ENCODE peak calls at places on chromosomes 11 and 22, in four cellular contexts. One of them, this sample, is unnamed.

GRCh38 chr11:75022289-75022688 is 33.6 kb downstream of the NEU3 start:
- DNase-seq in activated naive CD8-positive, alpha-beta T cell treated with anti-CD3 and anti-CD28 coated beads, Interleukin-2, amount 10 ng/mL, durations not matched to agents 7 days and 5 days: no peak
- DNase-seq in RWPE2: no peak
- DNase-seq in NCI-H1105: no peak
- DNase-seq in this sample: no peak

GRCh38 chr22:32661296-32661695 is 140.2 kb upstream of the TIMP3 start:
- DNase-seq in RWPE2: no peak
- DNase-seq in NCI-H1105: no peak
- DNase-seq in activated naive CD8-positive, alpha-beta T cell treated with anti-CD3 and anti-CD28 coated beads, Interleukin-2, amount 10 ng/mL, durations not matched to agents 7 days and 5 days: no peak
- DNase-seq in this sample: no peak

GRCh38 chr11:134340354-134340964 is 8.7 kb downstream of the GLB1L2 start:
- DNase-seq in NCI-H1105: peak; percentile 57
- DNase-seq in RWPE2: no peak
- DNase-seq in activated naive CD8-positive, alpha-beta T cell treated with anti-CD3 and anti-CD28 coated beads, Interleukin-2, amount 10 ng/mL, durations not matched to agents 7 days and 5 days: no peak
- DNase-seq in this sample: no peak

GRCh38 chr22:30636226-30637077 is 871 bp downstream of the SLC35E4 start:
- DNase-seq in activated naive CD8-positive, alpha-beta T cell treated with anti-CD3 and anti-CD28 coated beads, Interleukin-2, amount 10 ng/mL, durations not matched to agents 7 days and 5 days: peak; percentile 47
- DNase-seq in NCI-H1105: peak; percentile 19
- DNase-seq in RWPE2: no peak
- DNase-seq in this sample: no peak

GRCh38 chr11:97814325-97814959 is 1206.3 kb upstream of the CNTN5 start:
- DNase-seq in NCI-H1105: no peak
- DNase-seq in activated naive CD8-positive, alpha-beta T cell treated with anti-CD3 and anti-CD28 coated beads, Interleukin-2, amount 10 ng/mL, durations not matched to agents 7 days and 5 days: no peak
- DNase-seq in RWPE2: no peak
- DNase-seq in this sample: no peak

GRCh38 chr11:47863189-47863892 is 15.2 kb upstream of the NUP160 start:
- DNase-seq in NCI-H1105: no peak
- DNase-seq in RWPE2: no peak
- DNase-seq in activated naive CD8-positive, alpha-beta T cell treated with anti-CD3 and anti-CD28 coated beads, Interleukin-2, amount 10 ng/mL, durations not matched to agents 7 days and 5 days: no peak
- DNase-seq in this sample: no peak

GRCh38 chr11:34052608-34053160 is 1.2 kb downstream of the CAPRIN1 start:
- DNase-seq in RWPE2: no peak
- DNase-seq in NCI-H1105: peak; percentile 10
- DNase-seq in activated naive CD8-positive, alpha-beta T cell treated with anti-CD3 and anti-CD28 coated beads, Interleukin-2, amount 10 ng/mL, durations not matched to agents 7 days and 5 days: peak; percentile 59
- DNase-seq in this sample: peak; percentile 13

GRCh38 chr11:121557348-121557747 is 104.6 kb upstream of the SORL1-AS1 start:
- DNase-seq in NCI-H1105: no peak
- DNase-seq in RWPE2: no peak
- DNase-seq in activated naive CD8-positive, alpha-beta T cell treated with anti-CD3 and anti-CD28 coated beads, Interleukin-2, amount 10 ng/mL, durations not matched to agents 7 days and 5 days: no peak
- DNase-seq in this sample: no peak

GRCh38 chr11:1002091-1002984 is 34.2 kb downstream of the MUC6 start:
- DNase-seq in activated naive CD8-positive, alpha-beta T cell treated with anti-CD3 and anti-CD28 coated beads, Interleukin-2, amount 10 ng/mL, durations not matched to agents 7 days and 5 days: no peak
- DNase-seq in RWPE2: no peak
- DNase-seq in NCI-H1105: no peak
- DNase-seq in this sample: no peak

GRCh38 chr11:120091701-120092100 is 46.2 kb downstream of the TRIM29 start:
- DNase-seq in activated naive CD8-positive, alpha-beta T cell treated with anti-CD3 and anti-CD28 coated beads, Interleukin-2, amount 10 ng/mL, durations not matched to agents 7 days and 5 days: no peak
- DNase-seq in RWPE2: no peak
- DNase-seq in NCI-H1105: no peak
- DNase-seq in this sample: no peak

GRCh38 chr11:57900315-57900714 is 123.4 kb upstream of the OR9Q1 start:
- DNase-seq in NCI-H1105: no peak
- DNase-seq in activated naive CD8-positive, alpha-beta T cell treated with anti-CD3 and anti-CD28 coated beads, Interleukin-2, amount 10 ng/mL, durations not matched to agents 7 days and 5 days: no peak
- DNase-seq in RWPE2: no peak
- DNase-seq in this sample: no peak

GRCh38 chr22:29816980-29817379 is 21.1 kb downstream of the ASCC2 start:
- DNase-seq in activated naive CD8-positive, alpha-beta T cell treated with anti-CD3 and anti-CD28 coated beads, Interleukin-2, amount 10 ng/mL, durations not matched to agents 7 days and 5 days: no peak
- DNase-seq in NCI-H1105: no peak
- DNase-seq in RWPE2: no peak
- DNase-seq in this sample: no peak

GRCh38 chr11:125373426-125374391 is 122.4 kb downstream of the FEZ1 start:
- DNase-seq in activated naive CD8-positive, alpha-beta T cell treated with anti-CD3 and anti-CD28 coated beads, Interleukin-2, amount 10 ng/mL, durations not matched to agents 7 days and 5 days: no peak
- DNase-seq in NCI-H1105: no peak
- DNase-seq in RWPE2: no peak
- DNase-seq in this sample: no peak

GRCh38 chr22:19179472-19180048 is 1.0 kb upstream of the SLC25A1 start:
- DNase-seq in activated naive CD8-positive, alpha-beta T cell treated with anti-CD3 and anti-CD28 coated beads, Interleukin-2, amount 10 ng/mL, durations not matched to agents 7 days and 5 days: no peak
- DNase-seq in RWPE2: no peak
- DNase-seq in NCI-H1105: peak; percentile 37
- DNase-seq in this sample: no peak

GRCh38 chr11:63573881-63574855 is 11.0 kb upstream of the PLAAT2 start:
- DNase-seq in RWPE2: no peak
- DNase-seq in activated naive CD8-positive, alpha-beta T cell treated with anti-CD3 and anti-CD28 coated beads, Interleukin-2, amount 10 ng/mL, durations not matched to agents 7 days and 5 days: peak; percentile 51
- DNase-seq in NCI-H1105: no peak
- DNase-seq in this sample: no peak

GRCh38 chr11:71420455-71421241 is 27.5 kb downstream of the DHCR7 start:
- DNase-seq in RWPE2: no peak
- DNase-seq in activated naive CD8-positive, alpha-beta T cell treated with anti-CD3 and anti-CD28 coated beads, Interleukin-2, amount 10 ng/mL, durations not matched to agents 7 days and 5 days: no peak
- DNase-seq in NCI-H1105: peak; percentile 33
- DNase-seq in this sample: no peak

GRCh38 chr11:75583710-75584658 is 21.9 kb downstream of the SERPINH1 start:
- DNase-seq in NCI-H1105: peak; percentile 24
- DNase-seq in RWPE2: no peak
- DNase-seq in activated naive CD8-positive, alpha-beta T cell treated with anti-CD3 and anti-CD28 coated beads, Interleukin-2, amount 10 ng/mL, durations not matched to agents 7 days and 5 days: no peak
- DNase-seq in this sample: no peak

GRCh38 chr22:36465232-36466021 is 16.0 kb downstream of the TXN2 start:
- DNase-seq in NCI-H1105: no peak
- DNase-seq in activated naive CD8-positive, alpha-beta T cell treated with anti-CD3 and anti-CD28 coated beads, Interleukin-2, amount 10 ng/mL, durations not matched to agents 7 days and 5 days: no peak
- DNase-seq in RWPE2: peak; percentile 97
- DNase-seq in this sample: no peak

GRCh38 chr22:41217553-41218157 is 12.5 kb downstream of the L3MBTL2 start:
- DNase-seq in NCI-H1105: peak; percentile 62
- DNase-seq in activated naive CD8-positive, alpha-beta T cell treated with anti-CD3 and anti-CD28 coated beads, Interleukin-2, amount 10 ng/mL, durations not matched to agents 7 days and 5 days: peak; percentile 69
- DNase-seq in RWPE2: no peak
- DNase-seq in this sample: no peak

GRCh38 chr22:21841422-21841821 is 26.0 kb downstream of the MAPK1 start:
- DNase-seq in NCI-H1105: no peak
- DNase-seq in RWPE2: no peak
- DNase-seq in activated naive CD8-positive, alpha-beta T cell treated with anti-CD3 and anti-CD28 coated beads, Interleukin-2, amount 10 ng/mL, durations not matched to agents 7 days and 5 days: no peak
- DNase-seq in this sample: no peak

GRCh38 chr11:844693-845644 is 2.3 kb downstream of the TSPAN4 start:
- DNase-seq in activated naive CD8-positive, alpha-beta T cell treated with anti-CD3 and anti-CD28 coated beads, Interleukin-2, amount 10 ng/mL, durations not matched to agents 7 days and 5 days: no peak
- DNase-seq in RWPE2: peak; percentile 89
- DNase-seq in NCI-H1105: no peak
- DNase-seq in this sample: no peak

GRCh38 chr22:47567741-47568140 is 805.3 kb downstream of the TBC1D22A start:
- DNase-seq in activated naive CD8-positive, alpha-beta T cell treated with anti-CD3 and anti-CD28 coated beads, Interleukin-2, amount 10 ng/mL, durations not matched to agents 7 days and 5 days: no peak
- DNase-seq in NCI-H1105: no peak
- DNase-seq in RWPE2: no peak
- DNase-seq in this sample: no peak

GRCh38 chr11:122327528-122327927 is 211.5 kb upstream of the BLID start:
- DNase-seq in activated naive CD8-positive, alpha-beta T cell treated with anti-CD3 and anti-CD28 coated beads, Interleukin-2, amount 10 ng/mL, durations not matched to agents 7 days and 5 days: no peak
- DNase-seq in RWPE2: no peak
- DNase-seq in NCI-H1105: no peak
- DNase-seq in this sample: no peak

GRCh38 chr11:33919645-33920044 is 27.8 kb upstream of the LMO2 start:
- DNase-seq in activated naive CD8-positive, alpha-beta T cell treated with anti-CD3 and anti-CD28 coated beads, Interleukin-2, amount 10 ng/mL, durations not matched to agents 7 days and 5 days: no peak
- DNase-seq in RWPE2: no peak
- DNase-seq in NCI-H1105: no peak
- DNase-seq in this sample: no peak

GRCh38 chr11:27381238-27381666 is 18.2 kb upstream of the CCDC34 start:
- DNase-seq in activated naive CD8-positive, alpha-beta T cell treated with anti-CD3 and anti-CD28 coated beads, Interleukin-2, amount 10 ng/mL, durations not matched to agents 7 days and 5 days: no peak
- DNase-seq in RWPE2: no peak
- DNase-seq in NCI-H1105: no peak
- DNase-seq in this sample: no peak

GRCh38 chr11:85960678-85961077 is 105.5 kb downstream of the CCDC83 start:
- DNase-seq in RWPE2: no peak
- DNase-seq in NCI-H1105: no peak
- DNase-seq in activated naive CD8-positive, alpha-beta T cell treated with anti-CD3 and anti-CD28 coated beads, Interleukin-2, amount 10 ng/mL, durations not matched to agents 7 days and 5 days: no peak
- DNase-seq in this sample: no peak

GRCh38 chr11:106770489-106771100 is 247.7 kb downstream of the GUCY1A2 start:
- DNase-seq in RWPE2: no peak
- DNase-seq in activated naive CD8-positive, alpha-beta T cell treated with anti-CD3 and anti-CD28 coated beads, Interleukin-2, amount 10 ng/mL, durations not matched to agents 7 days and 5 days: no peak
- DNase-seq in NCI-H1105: no peak
- DNase-seq in this sample: no peak

GRCh38 chr11:130318031-130318673 is 3.4 kb upstream of the ZBTB44 start:
- DNase-seq in activated naive CD8-positive, alpha-beta T cell treated with anti-CD3 and anti-CD28 coated beads, Interleukin-2, amount 10 ng/mL, durations not matched to agents 7 days and 5 days: no peak
- DNase-seq in NCI-H1105: no peak
- DNase-seq in RWPE2: no peak
- DNase-seq in this sample: no peak

GRCh38 chr22:46661221-46661851 is 41.1 kb downstream of the GRAMD4 start:
- DNase-seq in NCI-H1105: peak; percentile 77
- DNase-seq in activated naive CD8-positive, alpha-beta T cell treated with anti-CD3 and anti-CD28 coated beads, Interleukin-2, amount 10 ng/mL, durations not matched to agents 7 days and 5 days: no peak
- DNase-seq in RWPE2: no peak
- DNase-seq in this sample: peak; percentile 58

GRCh38 chr22:33139937-33140336 is 81.8 kb upstream of the SYN3 start:
- DNase-seq in NCI-H1105: no peak
- DNase-seq in activated naive CD8-positive, alpha-beta T cell treated with anti-CD3 and anti-CD28 coated beads, Interleukin-2, amount 10 ng/mL, durations not matched to agents 7 days and 5 days: no peak
- DNase-seq in RWPE2: no peak
- DNase-seq in this sample: no peak

GRCh38 chr22:29517215-29517908 is 36.2 kb downstream of the THOC5 start:
- DNase-seq in RWPE2: no peak
- DNase-seq in NCI-H1105: no peak
- DNase-seq in activated naive CD8-positive, alpha-beta T cell treated with anti-CD3 and anti-CD28 coated beads, Interleukin-2, amount 10 ng/mL, durations not matched to agents 7 days and 5 days: no peak
- DNase-seq in this sample: no peak

GRCh38 chr11:33515347-33515746 is 185.3 kb downstream of the C11orf91 start:
- DNase-seq in NCI-H1105: no peak
- DNase-seq in activated naive CD8-positive, alpha-beta T cell treated with anti-CD3 and anti-CD28 coated beads, Interleukin-2, amount 10 ng/mL, durations not matched to agents 7 days and 5 days: no peak
- DNase-seq in RWPE2: no peak
- DNase-seq in this sample: no peak

GRCh38 chr11:12091957-12092558 is 18.3 kb upstream of the MICAL2 start:
- DNase-seq in activated naive CD8-positive, alpha-beta T cell treated with anti-CD3 and anti-CD28 coated beads, Interleukin-2, amount 10 ng/mL, durations not matched to agents 7 days and 5 days: no peak
- DNase-seq in NCI-H1105: no peak
- DNase-seq in RWPE2: no peak
- DNase-seq in this sample: no peak

GRCh38 chr11:130023204-130023603 is 20.6 kb upstream of the PRDM10 start:
- DNase-seq in RWPE2: peak; percentile 75
- DNase-seq in activated naive CD8-positive, alpha-beta T cell treated with anti-CD3 and anti-CD28 coated beads, Interleukin-2, amount 10 ng/mL, durations not matched to agents 7 days and 5 days: no peak
- DNase-seq in NCI-H1105: no peak
- DNase-seq in this sample: no peak

GRCh38 chr22:35893698-35894097 is 134.9 kb downstream of the RBFOX2 start:
- DNase-seq in NCI-H1105: no peak
- DNase-seq in RWPE2: no peak
- DNase-seq in activated naive CD8-positive, alpha-beta T cell treated with anti-CD3 and anti-CD28 coated beads, Interleukin-2, amount 10 ng/mL, durations not matched to agents 7 days and 5 days: no peak
- DNase-seq in this sample: no peak

GRCh38 chr11:111632798-111633197 is 30.5 kb downstream of the SIK2 start:
- DNase-seq in NCI-H1105: peak; percentile 41
- DNase-seq in RWPE2: no peak
- DNase-seq in activated naive CD8-positive, alpha-beta T cell treated with anti-CD3 and anti-CD28 coated beads, Interleukin-2, amount 10 ng/mL, durations not matched to agents 7 days and 5 days: no peak
- DNase-seq in this sample: no peak

GRCh38 chr11:129881570-129882170 is 13.7 kb downstream of the NFRKB start:
- DNase-seq in activated naive CD8-positive, alpha-beta T cell treated with anti-CD3 and anti-CD28 coated beads, Interleukin-2, amount 10 ng/mL, durations not matched to agents 7 days and 5 days: peak; percentile 48
- DNase-seq in RWPE2: no peak
- DNase-seq in NCI-H1105: no peak
- DNase-seq in this sample: peak; percentile 12

GRCh38 chr11:125071831-125072209 is 8.7 kb downstream of the SLC37A2 start:
- DNase-seq in NCI-H1105: no peak
- DNase-seq in RWPE2: no peak
- DNase-seq in activated naive CD8-positive, alpha-beta T cell treated with anti-CD3 and anti-CD28 coated beads, Interleukin-2, amount 10 ng/mL, durations not matched to agents 7 days and 5 days: no peak
- DNase-seq in this sample: no peak

GRCh38 chr11:123457187-123457770 is 27.2 kb downstream of the GRAMD1B start:
- DNase-seq in NCI-H1105: no peak
- DNase-seq in activated naive CD8-positive, alpha-beta T cell treated with anti-CD3 and anti-CD28 coated beads, Interleukin-2, amount 10 ng/mL, durations not matched to agents 7 days and 5 days: no peak
- DNase-seq in RWPE2: no peak
- DNase-seq in this sample: no peak

This sample was measured in activated T-helper 9 cell treated with anti-CD3 and anti-CD28 coated beads, Interleukin-2, amount 50 U/mL, for 16 hours.